ENCODE peak calls at places on chromosomes 6 and 20, in four cellular contexts. E is effector memory CD8-positive, alpha-beta T cell; V is small intestine; I is CD14-positive monocyte. L is an unnamed sample.
A peak's percentile ranks its signal among the peaks of the same experiment; 100 is the strongest.

GRCh38 chr6:39948156-39948850 is 14.0 kb upstream of the MOCS1 start:
- DNase-seq in E (no peak), I (no peak), V (peak; percentile 92), L (no peak)

GRCh38 chr6:17497701-17498100 is 102.4 kb upstream of the FAM8A1 start:
- DNase-seq in E (no peak), I (no peak), V (no peak), L (no peak)

GRCh38 chr6:163151212-163151611 is 263.3 kb upstream of the QKI start:
- DNase-seq in V (no peak), I (no peak), E (no peak), L (no peak)

GRCh38 chr6:33091957-33092356 is 16.2 kb downstream of the HLA-DPB1 start:
- DNase-seq in E (peak; percentile 33), V (peak; percentile 32), I (peak; percentile 67), L (peak; percentile 80)

GRCh38 chr6:13307508-13307995 is 20.8 kb downstream of the TBC1D7 start:
- DNase-seq in E (no peak), I (peak; percentile 92), V (no peak), L (peak; percentile 66)

GRCh38 chr6:132933085-132933484 is 118.7 kb downstream of the RPS12 start:
- DNase-seq in V (no peak), I (no peak), E (no peak), L (no peak)

GRCh38 chr20:16397053-16397452 is 176.2 kb downstream of the KIF16B start:
- DNase-seq in V (no peak), I (no peak), E (no peak), L (no peak)

GRCh38 chr6:107658920-107659879 is 164.9 kb downstream of the SCML4 start:
- DNase-seq in E (no peak), I (no peak), V (no peak), L (no peak)

GRCh38 chr6:148973809-148974208 is 227.0 kb downstream of the UST start:
- DNase-seq in I (no peak), V (peak; percentile 14), E (no peak), L (no peak)

GRCh38 chr6:135675862-135676261 is 175.6 kb upstream of the PDE7B start:
- DNase-seq in V (peak; percentile 64), E (peak; percentile 16), I (no peak), L (no peak)

GRCh38 chr6:18293192-18293904 is 29.0 kb upstream of the DEK start:
- DNase-seq in V (peak; percentile 89), E (no peak), I (no peak), L (no peak)

GRCh38 chr6:130163261-130163660 is 59.5 kb downstream of the SAMD3 start:
- DNase-seq in I (no peak), E (no peak), V (no peak), L (no peak)

GRCh38 chr6:15320683-15321082 is 74.8 kb downstream of the JARID2 start:
- DNase-seq in V (no peak), I (no peak), E (no peak), L (no peak)

GRCh38 chr6:159512104-159512503 is 180.9 kb downstream of the SOD2 start:
- DNase-seq in E (no peak), I (no peak), V (no peak), L (no peak)

GRCh38 chr20:52754366-52754765 is 217.8 kb upstream of the TSHZ2 start:
- DNase-seq in I (no peak), V (no peak), E (no peak), L (no peak)